ENCODE peak calls at places on chromosomes 4 and X, in eight cellular contexts. Y, Q, I, A, O, F, V and Z are unnamed samples. For H3K4me1, the result is how much of the 10 kb centered on the place peaks cover.

GRCh38 chrX:110414679-110415439 is 56.2 kb downstream of the RTL9 start:
- DNase-seq in F (no peak), A (no peak), V (no peak), Q (no peak), Y (no peak), I (no peak), O (no peak), Z (no peak)

GRCh38 chr4:186580669-186581068 is 25.3 kb upstream of the MTNR1A start:
- DNase-seq in A (no peak), Y (no peak), Q (no peak), V (no peak), F (no peak), O (no peak), I (no peak), Z (no peak)

GRCh38 chrX:71911023-71911730 is 532 bp downstream of the NHSL2 start:
- DNase-seq in Q (no peak), A (no peak), Y (no peak), I (no peak), F (no peak), O (no peak), V (no peak), Z (no peak)

GRCh38 chr4:145525291-145525740 is 43.7 kb downstream of the SMAD1 start:
- DNase-seq in A (no peak), V (no peak), O (no peak), Y (no peak), I (no peak), Q (no peak), F (no peak), Z (no peak)

GRCh38 chr4:45453258-45453841 is 670.5 kb downstream of the GABRG1 start:
- DNase-seq in Q (no peak), V (no peak), I (no peak), O (no peak), F (no peak), A (no peak), Y (no peak), Z (no peak)

GRCh38 chrX:70421618-70422017 is 1.5 kb upstream of the GDPD2 start:
- DNase-seq in Q (no peak), I (no peak), V (no peak), F (no peak), Y (no peak), O (no peak), A (no peak), Z (no peak)

GRCh38 chr4:168998596-168998995 is 11.5 kb downstream of the CBR4 start:
- DNase-seq in Q (no peak), F (no peak), I (no peak), Y (no peak), V (no peak), A (no peak), O (no peak), Z (no peak)

GRCh38 chr4:47235721-47236120 is 204.4 kb downstream of the GABRB1 start:
- DNase-seq in Q (no peak), V (no peak), Y (no peak), F (no peak), O (no peak), I (no peak), A (no peak), Z (no peak)

GRCh38 chr4:144583658-144584057 is 62.3 kb upstream of the HHIP start:
- DNase-seq in Q (no peak), O (no peak), F (no peak), A (no peak), V (no peak), I (no peak), Y (no peak), Z (no peak)

GRCh38 chr4:22667332-22667731 is 25.4 kb upstream of the GBA3 start:
- DNase-seq in A (no peak), O (no peak), V (peak), Q (no peak), I (no peak), Y (no peak), F (no peak), Z (no peak)

DNA sequence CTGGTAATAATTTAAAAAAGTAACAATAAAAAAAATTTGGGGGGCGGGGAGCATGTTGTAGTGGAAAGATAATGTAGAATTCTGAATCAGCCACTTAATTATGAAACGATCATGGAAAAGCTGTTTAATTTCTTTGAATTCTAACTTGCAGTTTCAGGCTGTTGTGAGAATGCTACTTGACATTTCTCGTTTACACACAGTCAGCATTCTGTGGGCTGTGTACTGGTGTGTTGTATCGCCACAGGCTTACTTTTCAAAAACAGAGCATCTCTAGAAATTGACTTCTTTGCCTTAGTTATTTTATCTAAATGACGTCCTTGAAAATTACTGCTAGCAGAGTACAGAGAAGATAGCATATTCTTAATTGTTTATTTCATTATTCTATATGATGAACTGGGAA is 350.4 kb downstream of the FSTL5 start:
- DNase-seq in V (no peak), Y (no peak), O (no peak), Q (no peak), I (no peak), A (no peak), F (no peak), Z (no peak)
- H3K4me1 ChIP-seq in V (under half), Y (under half), O (under half), Q (under half), I (under half), A (under half), F (under half), Z (under half)

DNA sequence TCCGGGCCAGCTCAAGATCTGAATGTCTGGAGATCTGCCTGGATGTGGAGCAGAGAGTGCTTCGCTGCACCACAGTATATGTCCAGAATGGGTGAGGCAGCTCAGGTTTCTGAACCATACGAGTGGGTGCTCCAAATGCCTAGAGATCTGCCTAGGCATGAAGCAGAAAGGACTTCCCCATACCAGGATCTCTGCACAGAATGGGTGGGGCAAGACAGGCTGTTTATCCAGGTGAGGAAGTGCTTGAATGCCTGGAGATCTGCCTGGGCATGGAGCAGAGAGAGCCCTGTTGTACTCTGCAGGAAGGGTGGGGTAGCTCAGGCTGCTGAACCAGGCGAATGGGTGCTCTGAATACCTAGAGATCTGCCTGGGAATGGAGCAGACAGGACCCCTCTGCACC is 45.4 kb upstream of the MAGEC2 start:
- DNase-seq in F (no peak), V (no peak), I (no peak), O (no peak), A (no peak), Y (no peak), Q (no peak), Z (no peak)
- TF ChIP-seq CTCF in F (no peak), V (no peak), I (no peak), O (no peak), A (no peak), Y (no peak), Q (no peak), Z (no peak)

GRCh38 chr4:69214716-69215115 is at the start of gene UGT2B11:
- DNase-seq in Q (no peak), V (no peak), F (no peak), I (no peak), Y (no peak), A (no peak), O (no peak), Z (no peak)
- H3K4me3 ChIP-seq in Q (no peak), V (no peak), F (no peak), I (no peak), Y (no peak), A (no peak), O (no peak), Z (no peak)

GRCh38 chr4:48943387-48943786 is 36.8 kb upstream of the OCIAD2 start:
- DNase-seq in A (no peak), O (no peak), Q (no peak), I (no peak), V (no peak), Y (no peak), F (no peak), Z (no peak)
- H3K4me1 ChIP-seq in A (under half), O (under half), Q (under half), I (under half), V (under half), Y (under half), F (under half), Z (under half)

DNA sequence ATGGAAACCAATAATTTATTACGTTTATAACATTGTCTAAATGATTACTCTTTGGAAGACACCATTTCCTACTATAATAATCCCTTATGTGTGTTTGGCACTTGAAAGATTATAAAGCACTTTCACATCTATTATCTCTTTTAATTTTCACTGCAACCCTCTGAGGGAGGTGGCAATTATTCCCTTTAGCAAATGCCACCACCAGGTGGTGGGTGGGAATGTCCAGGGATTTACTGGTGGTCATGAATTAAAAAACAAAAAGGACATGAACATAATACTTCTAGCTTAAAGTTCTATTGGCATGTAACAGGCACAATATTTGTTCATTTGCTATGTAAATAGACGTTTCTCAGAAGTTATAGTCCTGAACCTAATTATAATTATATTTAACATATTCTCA is 1.2 kb upstream of the MGARP start:
- DNase-seq in O (no peak), I (no peak), A (no peak), V (no peak), Y (no peak), Q (no peak), F (no peak), Z (no peak)
- TF ChIP-seq CTCF in O (no peak), I (no peak), A (peak), V (no peak), Y (no peak), Q (no peak), F (peak), Z (no peak)

GRCh38 chrX:50072110-50072509 is 128.7 kb downstream of the AKAP4 start:
- DNase-seq in Y (no peak), Q (no peak), A (no peak), I (no peak), F (no peak), O (no peak), V (no peak), Z (no peak)
- H3K4me3 ChIP-seq in Y (no peak), Q (no peak), A (no peak), I (no peak), F (no peak), O (no peak), V (no peak), Z (no peak)

DNA sequence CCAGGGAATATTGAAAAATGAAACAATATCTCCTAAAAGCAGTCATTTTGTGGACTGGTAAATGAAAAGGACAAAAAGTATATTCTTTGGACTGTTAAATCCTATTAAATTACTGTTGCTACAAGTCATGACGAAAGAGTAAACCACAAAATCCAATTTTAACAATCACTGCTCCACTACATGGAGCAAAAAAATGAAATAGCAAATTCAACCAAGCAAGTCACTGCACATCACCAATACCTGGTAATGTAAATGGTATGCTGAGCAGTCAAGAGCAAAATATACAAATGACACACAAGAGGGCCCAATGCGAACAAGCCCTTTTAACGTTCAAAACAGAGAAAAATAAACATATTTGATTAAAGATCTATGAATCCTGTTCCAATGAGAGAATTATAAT is 126.2 kb downstream of the KLHL13 start:
- DNase-seq in O (no peak), A (no peak), Y (no peak), I (no peak), V (no peak), Q (no peak), F (no peak), Z (no peak)
- H3K4me1 ChIP-seq in O (under half), A (under half), Y (under half), I (under half), V (under half), Q (under half), F (under half), Z (under half)

DNA sequence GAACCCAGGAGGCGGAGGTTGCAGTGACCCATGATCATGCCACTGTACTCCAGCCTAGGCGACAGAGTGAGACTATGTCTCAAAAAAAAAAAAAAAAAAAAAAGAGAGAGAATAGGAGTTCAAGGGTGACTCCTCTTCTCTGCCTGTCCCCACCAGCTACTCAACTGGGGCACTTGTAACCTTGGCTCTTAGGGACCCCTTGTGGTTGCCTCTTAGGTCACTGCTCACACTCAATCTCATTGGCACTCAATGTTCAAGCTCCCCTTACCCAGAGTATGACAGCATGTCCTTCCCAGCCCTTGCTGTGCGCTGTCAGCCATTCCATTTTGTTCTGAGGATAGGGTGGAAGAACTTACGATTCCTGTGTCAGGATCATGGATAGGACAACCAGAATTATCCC is 82.4 kb upstream of the BEND4 start:
- DNase-seq in Y (no peak), O (no peak), F (no peak), Q (no peak), A (no peak), V (no peak), I (no peak), Z (no peak)
- TF ChIP-seq CTCF in Y (no peak), O (no peak), F (no peak), Q (no peak), A (no peak), V (no peak), I (no peak), Z (no peak)